ENCODE peak calls at places on chromosomes 7 and 10, in six cellular contexts. One of them, this sample, is unnamed.

GRCh38 chr7:65953890-65954289 is 28.1 kb downstream of the GUSB start:
- DNase-seq in fibroblast of pulmonary artery: no peak
- DNase-seq in fibroblast of the aortic adventitia: no peak
- DNase-seq in cardiac fibroblast: no peak
- DNase-seq in right atrium auricular region: peak
- DNase-seq in OCI-LY7: no peak
- DNase-seq in this sample: no peak

GRCh38 chr10:118970770-118971169 is 58.7 kb upstream of the NANOS1 start:
- DNase-seq in fibroblast of pulmonary artery: no peak
- DNase-seq in OCI-LY7: no peak
- DNase-seq in right atrium auricular region: no peak
- DNase-seq in fibroblast of the aortic adventitia: no peak
- DNase-seq in cardiac fibroblast: no peak
- DNase-seq in this sample: no peak

GRCh38 chr7:39304683-39305405 is 261.4 kb upstream of the YAE1 start:
- DNase-seq in fibroblast of the aortic adventitia: no peak
- DNase-seq in fibroblast of pulmonary artery: no peak
- DNase-seq in OCI-LY7: no peak
- DNase-seq in right atrium auricular region: no peak
- DNase-seq in cardiac fibroblast: no peak
- DNase-seq in this sample: no peak

GRCh38 chr7:94060772-94061171 is 56.6 kb upstream of the BET1 start:
- DNase-seq in fibroblast of pulmonary artery: peak
- DNase-seq in right atrium auricular region: no peak
- DNase-seq in fibroblast of the aortic adventitia: no peak
- DNase-seq in OCI-LY7: no peak
- DNase-seq in cardiac fibroblast: peak
- DNase-seq in this sample: peak

GRCh38 chr10:131852161-131852822 is 48.5 kb upstream of the PPP2R2D start:
- DNase-seq in OCI-LY7: no peak
- DNase-seq in right atrium auricular region: no peak
- DNase-seq in cardiac fibroblast: no peak
- DNase-seq in fibroblast of the aortic adventitia: no peak
- DNase-seq in fibroblast of pulmonary artery: no peak
- DNase-seq in this sample: no peak

GRCh38 chr7:16066805-16067459 is 354.4 kb downstream of the CRPPA start:
- DNase-seq in OCI-LY7: no peak
- DNase-seq in fibroblast of the aortic adventitia: no peak
- DNase-seq in fibroblast of pulmonary artery: no peak
- DNase-seq in right atrium auricular region: no peak
- DNase-seq in cardiac fibroblast: peak
- DNase-seq in this sample: peak

GRCh38 chr10:126536148-126536547 is 134.3 kb downstream of the C10orf90 start:
- DNase-seq in fibroblast of pulmonary artery: peak
- DNase-seq in OCI-LY7: no peak
- DNase-seq in right atrium auricular region: no peak
- DNase-seq in fibroblast of the aortic adventitia: peak
- DNase-seq in cardiac fibroblast: peak
- DNase-seq in this sample: peak

GRCh38 chr7:81206217-81206616 is 287.4 kb upstream of the SEMA3C start:
- DNase-seq in fibroblast of pulmonary artery: no peak
- DNase-seq in OCI-LY7: no peak
- DNase-seq in fibroblast of the aortic adventitia: no peak
- DNase-seq in right atrium auricular region: no peak
- DNase-seq in cardiac fibroblast: no peak
- DNase-seq in this sample: no peak

GRCh38 chr10:55668326-55668922 is 692.6 kb downstream of the ZWINT start:
- DNase-seq in cardiac fibroblast: no peak
- DNase-seq in OCI-LY7: peak
- DNase-seq in right atrium auricular region: no peak
- DNase-seq in fibroblast of pulmonary artery: no peak
- DNase-seq in fibroblast of the aortic adventitia: no peak
- DNase-seq in this sample: no peak

GRCh38 chr10:7409732-7410168 is 1.1 kb downstream of the SFMBT2 start:
- DNase-seq in fibroblast of pulmonary artery: no peak
- DNase-seq in OCI-LY7: no peak
- DNase-seq in fibroblast of the aortic adventitia: no peak
- DNase-seq in cardiac fibroblast: peak
- DNase-seq in right atrium auricular region: no peak
- DNase-seq in this sample: peak

GRCh38 chr7:124084024-124084423 is 51.2 kb upstream of the TMEM229A start:
- DNase-seq in right atrium auricular region: no peak
- DNase-seq in fibroblast of the aortic adventitia: peak
- DNase-seq in cardiac fibroblast: peak
- DNase-seq in fibroblast of pulmonary artery: peak
- DNase-seq in OCI-LY7: no peak
- DNase-seq in this sample: peak

GRCh38 chr10:122725768-122726167 is 26.1 kb upstream of the C10orf120 start:
- DNase-seq in cardiac fibroblast: no peak
- DNase-seq in fibroblast of the aortic adventitia: no peak
- DNase-seq in OCI-LY7: no peak
- DNase-seq in right atrium auricular region: no peak
- DNase-seq in fibroblast of pulmonary artery: no peak
- DNase-seq in this sample: no peak

GRCh38 chr10:100377830-100378229 is 30.8 kb downstream of the SCD start:
- DNase-seq in fibroblast of pulmonary artery: no peak
- DNase-seq in fibroblast of the aortic adventitia: no peak
- DNase-seq in OCI-LY7: peak
- DNase-seq in right atrium auricular region: no peak
- DNase-seq in cardiac fibroblast: no peak
- DNase-seq in this sample: no peak

GRCh38 chr7:3218561-3219225 is 82.4 kb upstream of the SDK1 start:
- DNase-seq in cardiac fibroblast: no peak
- DNase-seq in fibroblast of pulmonary artery: no peak
- DNase-seq in OCI-LY7: no peak
- DNase-seq in right atrium auricular region: no peak
- DNase-seq in fibroblast of the aortic adventitia: peak
- DNase-seq in this sample: peak

GRCh38 chr10:7406712-7407333 is 4.0 kb downstream of the SFMBT2 start:
- DNase-seq in OCI-LY7: no peak
- DNase-seq in fibroblast of pulmonary artery: no peak
- DNase-seq in cardiac fibroblast: peak
- DNase-seq in fibroblast of the aortic adventitia: no peak
- DNase-seq in right atrium auricular region: no peak
- DNase-seq in this sample: peak

GRCh38 chr10:113177163-113177935 is 227.3 kb downstream of the TCF7L2 start:
- DNase-seq in fibroblast of pulmonary artery: no peak
- DNase-seq in fibroblast of the aortic adventitia: peak
- DNase-seq in cardiac fibroblast: no peak
- DNase-seq in right atrium auricular region: no peak
- DNase-seq in OCI-LY7: no peak
- DNase-seq in this sample: no peak

GRCh38 chr7:68216046-68216445 is 1219.4 kb downstream of the TYW1 start:
- DNase-seq in OCI-LY7: no peak
- DNase-seq in cardiac fibroblast: no peak
- DNase-seq in fibroblast of pulmonary artery: no peak
- DNase-seq in fibroblast of the aortic adventitia: no peak
- DNase-seq in right atrium auricular region: no peak
- DNase-seq in this sample: no peak

GRCh38 chr7:17181482-17181881 is 117.0 kb upstream of the AHR start:
- DNase-seq in cardiac fibroblast: no peak
- DNase-seq in fibroblast of pulmonary artery: no peak
- DNase-seq in OCI-LY7: no peak
- DNase-seq in fibroblast of the aortic adventitia: no peak
- DNase-seq in right atrium auricular region: no peak
- DNase-seq in this sample: no peak

GRCh38 chr10:86263209-86263608 is 103.4 kb downstream of the GRID1 start:
- DNase-seq in cardiac fibroblast: no peak
- DNase-seq in OCI-LY7: no peak
- DNase-seq in fibroblast of pulmonary artery: no peak
- DNase-seq in right atrium auricular region: no peak
- DNase-seq in fibroblast of the aortic adventitia: no peak
- DNase-seq in this sample: no peak

GRCh38 chr7:95628831-95629439 is 32.6 kb upstream of the PDK4 start:
- DNase-seq in cardiac fibroblast: peak
- DNase-seq in OCI-LY7: no peak
- DNase-seq in fibroblast of pulmonary artery: peak
- DNase-seq in right atrium auricular region: no peak
- DNase-seq in fibroblast of the aortic adventitia: peak
- DNase-seq in this sample: peak

GRCh38 chr10:114684085-114684821 is 26.2 kb upstream of the ABLIM1 start:
- DNase-seq in fibroblast of the aortic adventitia: peak
- DNase-seq in right atrium auricular region: peak
- DNase-seq in cardiac fibroblast: peak
- DNase-seq in OCI-LY7: no peak
- DNase-seq in fibroblast of pulmonary artery: peak
- DNase-seq in this sample: peak

GRCh38 chr7:106770191-106770590 is 94.9 kb upstream of the PIK3CG start:
- DNase-seq in fibroblast of the aortic adventitia: peak
- DNase-seq in OCI-LY7: no peak
- DNase-seq in cardiac fibroblast: peak
- DNase-seq in right atrium auricular region: no peak
- DNase-seq in fibroblast of pulmonary artery: peak
- DNase-seq in this sample: peak

GRCh38 chr7:261341-262250 is 28.4 kb upstream of the FOXL3 start:
- DNase-seq in right atrium auricular region: no peak
- DNase-seq in OCI-LY7: no peak
- DNase-seq in cardiac fibroblast: no peak
- DNase-seq in fibroblast of pulmonary artery: no peak
- DNase-seq in fibroblast of the aortic adventitia: no peak
- DNase-seq in this sample: no peak

GRCh38 chr7:47846117-47846836 is 102.0 kb downstream of the PKD1L1 start:
- DNase-seq in fibroblast of the aortic adventitia: peak
- DNase-seq in fibroblast of pulmonary artery: peak
- DNase-seq in cardiac fibroblast: peak
- DNase-seq in right atrium auricular region: no peak
- DNase-seq in OCI-LY7: no peak
- DNase-seq in this sample: peak

GRCh38 chr10:3848768-3849643 is 64.0 kb upstream of the KLF6 start:
- DNase-seq in fibroblast of pulmonary artery: peak
- DNase-seq in cardiac fibroblast: peak
- DNase-seq in fibroblast of the aortic adventitia: peak
- DNase-seq in right atrium auricular region: no peak
- DNase-seq in OCI-LY7: no peak
- DNase-seq in this sample: no peak

GRCh38 chr10:33115720-33116119 is 157.7 kb upstream of the ITGB1 start:
- DNase-seq in fibroblast of pulmonary artery: peak
- DNase-seq in cardiac fibroblast: peak
- DNase-seq in fibroblast of the aortic adventitia: peak
- DNase-seq in OCI-LY7: no peak
- DNase-seq in right atrium auricular region: no peak
- DNase-seq in this sample: peak

GRCh38 chr7:94511763-94512162 is 2.2 kb downstream of the CASD1 start:
- DNase-seq in right atrium auricular region: no peak
- DNase-seq in fibroblast of the aortic adventitia: peak
- DNase-seq in cardiac fibroblast: no peak
- DNase-seq in OCI-LY7: no peak
- DNase-seq in fibroblast of pulmonary artery: no peak
- DNase-seq in this sample: no peak

GRCh38 chr10:3104251-3104918 is 37.0 kb downstream of the PFKP start:
- DNase-seq in cardiac fibroblast: no peak
- DNase-seq in fibroblast of the aortic adventitia: no peak
- DNase-seq in fibroblast of pulmonary artery: no peak
- DNase-seq in OCI-LY7: no peak
- DNase-seq in right atrium auricular region: peak
- DNase-seq in this sample: no peak

GRCh38 chr10:21379143-21379542 is 146.3 kb downstream of the SKIDA1 start:
- DNase-seq in right atrium auricular region: no peak
- DNase-seq in cardiac fibroblast: no peak
- DNase-seq in fibroblast of the aortic adventitia: no peak
- DNase-seq in OCI-LY7: no peak
- DNase-seq in fibroblast of pulmonary artery: no peak
- DNase-seq in this sample: no peak
- H3K4me3 ChIP-seq in right atrium auricular region: no peak
- H3K4me3 ChIP-seq in cardiac fibroblast: no peak
- H3K4me3 ChIP-seq in fibroblast of the aortic adventitia: no peak
- H3K4me3 ChIP-seq in OCI-LY7: no peak
- H3K4me3 ChIP-seq in fibroblast of pulmonary artery: no peak
- H3K4me3 ChIP-seq in this sample: no peak

GRCh38 chr10:69629519-69629896 is 539 bp upstream of the FAM241B start:
- DNase-seq in right atrium auricular region: peak
- DNase-seq in fibroblast of pulmonary artery: no peak
- DNase-seq in fibroblast of the aortic adventitia: no peak
- DNase-seq in OCI-LY7: no peak
- DNase-seq in cardiac fibroblast: no peak
- DNase-seq in this sample: no peak
- H3K4me3 ChIP-seq in right atrium auricular region: peak
- H3K4me3 ChIP-seq in fibroblast of pulmonary artery: no peak
- H3K4me3 ChIP-seq in fibroblast of the aortic adventitia: no peak
- H3K4me3 ChIP-seq in OCI-LY7: no peak
- H3K4me3 ChIP-seq in cardiac fibroblast: no peak
- H3K4me3 ChIP-seq in this sample: no peak

DNA sequence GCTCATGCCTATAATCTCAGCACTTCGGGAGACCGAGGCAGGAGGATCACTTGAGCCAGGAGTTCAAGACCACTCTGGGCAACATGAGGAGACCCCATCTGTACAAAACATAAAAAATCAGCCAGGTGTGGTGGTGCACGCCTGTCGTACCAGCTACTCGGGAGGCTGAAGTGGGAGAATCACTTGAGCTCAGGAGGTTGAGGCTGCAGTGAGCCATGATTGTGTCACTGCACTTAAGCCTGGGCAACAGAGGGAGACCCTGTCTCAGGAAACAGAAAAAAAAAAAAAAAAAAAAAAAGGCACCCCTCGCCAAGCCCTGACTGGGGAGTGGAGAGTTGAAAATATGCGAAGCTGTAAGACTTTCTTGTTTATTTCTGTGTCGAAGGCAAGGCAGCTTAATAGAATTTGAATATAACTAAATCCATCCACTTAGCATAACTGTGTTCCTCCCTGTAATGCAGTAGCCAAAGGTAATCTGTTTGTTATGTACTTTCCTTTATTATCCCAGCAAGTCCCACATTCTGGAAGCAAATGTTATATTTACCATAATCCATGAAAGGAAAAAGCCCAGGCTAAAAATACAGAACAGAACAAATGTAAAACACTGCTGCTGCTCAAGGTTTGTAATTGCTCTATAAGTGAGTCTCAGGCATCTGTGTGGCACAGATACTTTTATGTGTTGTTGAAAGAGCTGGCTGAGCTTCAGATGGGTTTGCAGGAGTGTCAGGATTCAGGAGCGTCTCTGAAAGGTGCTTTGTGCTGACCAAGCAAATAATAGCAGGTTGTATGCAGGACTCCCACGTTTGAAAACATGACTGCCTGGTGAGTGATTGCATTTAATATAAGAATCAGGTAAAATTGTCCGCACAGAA is 127.2 kb downstream of the CELF2 start:
- DNase-seq in cardiac fibroblast: no peak
- DNase-seq in OCI-LY7: no peak
- DNase-seq in fibroblast of pulmonary artery: no peak
- DNase-seq in right atrium auricular region: no peak
- DNase-seq in fibroblast of the aortic adventitia: no peak
- DNase-seq in this sample: no peak
- H3K4me3 ChIP-seq in cardiac fibroblast: no peak
- H3K4me3 ChIP-seq in OCI-LY7: no peak
- H3K4me3 ChIP-seq in fibroblast of pulmonary artery: no peak
- H3K4me3 ChIP-seq in right atrium auricular region: no peak
- H3K4me3 ChIP-seq in fibroblast of the aortic adventitia: no peak
- H3K4me3 ChIP-seq in this sample: no peak

GRCh38 chr10:71375954-71376353 is 20.8 kb upstream of the CDH23 start:
- DNase-seq in cardiac fibroblast: no peak
- DNase-seq in fibroblast of pulmonary artery: no peak
- DNase-seq in OCI-LY7: no peak
- DNase-seq in right atrium auricular region: no peak
- DNase-seq in fibroblast of the aortic adventitia: no peak
- DNase-seq in this sample: no peak
- H3K4me3 ChIP-seq in cardiac fibroblast: no peak
- H3K4me3 ChIP-seq in fibroblast of pulmonary artery: no peak
- H3K4me3 ChIP-seq in OCI-LY7: peak
- H3K4me3 ChIP-seq in right atrium auricular region: no peak
- H3K4me3 ChIP-seq in fibroblast of the aortic adventitia: no peak
- H3K4me3 ChIP-seq in this sample: no peak

This sample was measured in fibroblast of villous mesenchyme.